ENCODE peak calls at places on chromosomes 11 and 22, in six cellular contexts. L is OCI-LY7, Y is HCT116, K is neural progenitor cell, M is PC-3, E is MM.1S. X is an unnamed sample.

GRCh38 chr22:19407649-19408606 is 23.6 kb downstream of the HIRA start:
- DNase-seq in L (no peak), Y (no peak), K (no peak), M (no peak), E (no peak), X (peak; percentile 9)

GRCh38 chr11:69207165-69207889 is 51.6 kb downstream of the SMIM38 start:
- DNase-seq in L (no peak), Y (no peak), K (no peak), M (no peak), E (no peak), X (no peak)

GRCh38 chr22:25353516-25354445 is 134.3 kb downstream of the CRYBB2 start:
- DNase-seq in L (no peak), Y (no peak), K (no peak), M (no peak), E (no peak), X (no peak)

GRCh38 chr11:108818971-108819370 is 154.1 kb downstream of the DDX10 start:
- DNase-seq in L (no peak), Y (no peak), K (no peak), M (no peak), E (no peak), X (no peak)

GRCh38 chr11:76750746-76751145 is 32.4 kb upstream of the TSKU start:
- DNase-seq in L (no peak), Y (no peak), K (no peak), M (no peak), E (no peak), X (no peak)

GRCh38 chr11:36564376-36565032 is 3.3 kb upstream of the RAG1 start:
- DNase-seq in L (peak; percentile 50), Y (peak; percentile 24), K (peak; percentile 78), M (peak; percentile 69), E (peak; percentile 64), X (peak; percentile 81)

GRCh38 chr22:33737662-33738061 is 182.6 kb downstream of the LARGE1 start:
- DNase-seq in L (no peak), Y (no peak), K (no peak), M (no peak), E (no peak), X (no peak)

GRCh38 chr11:75453916-75454655 is 21.1 kb upstream of the KLHL35 start:
- DNase-seq in L (no peak), Y (no peak), K (no peak), M (no peak), E (no peak), X (peak; percentile 73)

GRCh38 chr11:115941481-115941993 is 437.3 kb upstream of the CADM1 start:
- DNase-seq in L (no peak), Y (no peak), K (no peak), M (peak; percentile 39), E (no peak), X (no peak)

GRCh38 chr22:22030493-22031182 is 48.1 kb upstream of the TOP3B start:
- DNase-seq in L (peak; percentile 96), Y (no peak), K (no peak), M (no peak), E (peak; percentile 88), X (no peak)

GRCh38 chr11:8309862-8310261 is 46.2 kb upstream of the LMO1 start:
- DNase-seq in L (no peak), Y (no peak), K (no peak), M (peak; percentile 33), E (no peak), X (no peak)

GRCh38 chr22:41976961-41977566 is 7.8 kb downstream of the SEPTIN3 start:
- DNase-seq in L (no peak), Y (no peak), K (peak; percentile 42), M (no peak), E (no peak), X (peak; percentile 21)

GRCh38 chr11:13694115-13694514 is 25.6 kb downstream of the FAR1 start:
- DNase-seq in L (no peak), Y (no peak), K (no peak), M (no peak), E (no peak), X (no peak)

GRCh38 chr11:68312117-68312779 is at the start of gene LRP5:
- DNase-seq in L (peak; percentile 16), Y (no peak), K (peak; percentile 73), M (peak; percentile 50), E (peak; percentile 35), X (peak; percentile 65)

DNA sequence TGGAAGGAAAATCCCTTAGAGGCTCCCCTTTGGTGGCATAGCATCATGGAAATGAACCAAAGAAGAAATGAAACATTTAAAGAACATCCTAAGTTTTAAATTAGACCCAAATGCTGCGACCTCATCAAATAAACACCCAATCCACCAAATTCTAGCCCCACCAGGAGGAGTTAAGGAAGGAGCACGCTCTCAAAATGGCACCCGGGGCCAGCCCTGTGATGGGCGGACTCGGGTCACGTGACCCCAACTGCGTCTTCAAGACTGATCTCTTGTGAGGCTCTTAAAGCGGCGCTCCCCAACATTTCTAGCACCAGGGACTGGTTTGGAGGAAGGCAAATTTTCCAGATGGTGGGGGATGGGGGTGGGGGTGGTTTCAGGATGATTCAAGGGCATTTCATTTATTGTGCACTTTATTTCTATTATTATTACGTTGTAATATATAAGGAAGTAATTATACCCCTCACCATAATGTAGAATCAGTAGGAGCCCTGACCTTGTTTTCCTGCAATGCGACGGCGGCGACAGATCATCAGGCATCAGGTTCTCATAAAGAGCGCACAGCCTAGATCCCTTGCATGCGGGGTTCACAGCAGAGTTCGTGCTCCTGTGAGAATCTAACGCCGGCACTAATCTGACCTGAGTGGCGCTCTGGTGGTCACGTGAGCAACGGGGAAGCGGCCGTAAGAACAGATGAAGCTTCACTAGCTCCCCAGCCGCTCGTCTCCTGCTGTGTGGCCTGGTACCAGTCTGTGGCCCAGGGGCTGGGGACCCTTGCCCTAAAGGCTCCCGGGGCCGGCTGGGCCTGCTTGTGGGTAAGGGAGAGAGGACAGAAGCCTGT is 90.6 kb upstream of the SLC22A12 start:
- DNase-seq in L (no peak), Y (peak; percentile 4), K (no peak), M (no peak), E (no peak), X (peak; percentile 10)
- H2AFZ ChIP-seq in L (no peak overlapping the region), Y (no peak overlapping the region), K (peak overlapping the region; percentile 26), M (no peak overlapping the region), E (no peak overlapping the region), X (no peak overlapping the region)

DNA sequence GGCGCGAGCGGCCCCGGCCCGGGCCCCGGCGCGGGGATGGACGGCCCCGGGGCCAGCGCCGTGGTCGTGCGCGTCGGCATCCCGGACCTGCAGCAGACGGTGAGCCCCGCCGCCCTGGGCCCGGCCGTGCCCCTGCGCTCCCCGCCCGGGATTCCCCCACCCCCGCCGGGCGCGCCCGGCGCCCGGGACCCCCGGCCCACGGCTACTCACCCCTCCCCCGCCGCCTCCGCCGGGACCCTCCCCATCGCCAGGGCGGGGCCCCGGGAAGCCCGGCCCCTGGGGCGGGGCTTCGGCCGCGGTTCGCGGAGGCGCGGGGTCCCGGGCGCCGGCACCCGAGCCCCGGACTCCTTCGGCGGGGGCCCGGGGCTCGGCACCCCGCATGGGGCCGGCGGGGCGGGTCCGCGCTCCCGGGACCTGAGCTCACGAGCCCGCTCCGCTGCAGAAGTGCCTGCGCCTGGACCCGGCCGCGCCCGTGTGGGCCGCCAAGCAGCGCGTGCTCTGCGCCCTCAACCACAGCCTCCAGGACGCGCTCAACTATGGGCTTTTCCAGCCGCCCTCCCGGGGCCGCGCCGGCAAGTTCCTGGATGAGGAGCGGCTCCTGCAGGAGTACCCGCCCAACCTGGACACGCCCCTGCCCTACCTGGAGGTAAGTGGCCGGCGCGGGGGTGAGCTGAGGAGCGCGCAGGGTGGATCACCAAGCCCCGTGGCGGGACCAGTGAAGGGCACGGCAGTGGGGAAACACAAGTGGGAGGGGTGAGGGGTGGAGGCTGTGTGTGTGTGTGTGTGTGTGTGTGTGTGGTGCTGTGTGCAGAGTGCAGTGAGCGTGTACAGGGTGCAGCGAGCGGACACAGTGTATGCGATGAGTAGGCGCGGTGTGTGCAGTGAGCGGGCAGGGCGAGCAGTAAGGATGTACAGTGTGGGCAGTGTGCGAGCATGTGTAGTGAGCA is 2.3 kb downstream of the SHANK3 start:
- DNase-seq in L (no peak), Y (peak; percentile 61), K (peak; percentile 86), M (peak; percentile 73), E (no peak), X (peak; percentile 44)
- TF ChIP-seq EZH2phosphoT487 in L (no peak), Y (no peak), K (no peak), M (no peak), E (no peak), X (no peak)

DNA sequence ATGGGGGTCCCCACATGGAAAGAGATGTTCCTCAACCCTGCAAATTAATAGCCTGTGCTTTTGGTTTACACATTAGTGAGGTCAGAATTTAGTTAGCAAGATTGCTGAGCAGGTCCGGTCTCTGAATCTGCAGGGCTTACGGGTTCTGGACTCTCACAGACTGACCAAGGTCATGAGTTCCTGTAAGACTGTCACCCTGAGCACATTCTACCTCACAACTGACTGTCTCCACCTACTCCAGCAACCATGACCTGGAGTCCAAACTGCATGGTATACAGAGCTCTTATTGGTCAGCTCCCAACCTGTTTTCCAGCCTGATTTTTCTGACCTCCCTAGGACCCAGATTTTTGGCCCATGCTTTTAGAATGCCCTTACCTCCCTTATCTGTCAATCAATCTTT is 28.2 kb downstream of the DKK3 start:
- DNase-seq in L (no peak), Y (no peak), K (no peak), M (no peak), E (no peak), X (no peak)
- H2AFZ ChIP-seq in L (no peak overlapping the region), Y (no peak overlapping the region), K (no peak overlapping the region), M (no peak overlapping the region), E (no peak overlapping the region), X (peak overlapping the region; percentile 55)

DNA sequence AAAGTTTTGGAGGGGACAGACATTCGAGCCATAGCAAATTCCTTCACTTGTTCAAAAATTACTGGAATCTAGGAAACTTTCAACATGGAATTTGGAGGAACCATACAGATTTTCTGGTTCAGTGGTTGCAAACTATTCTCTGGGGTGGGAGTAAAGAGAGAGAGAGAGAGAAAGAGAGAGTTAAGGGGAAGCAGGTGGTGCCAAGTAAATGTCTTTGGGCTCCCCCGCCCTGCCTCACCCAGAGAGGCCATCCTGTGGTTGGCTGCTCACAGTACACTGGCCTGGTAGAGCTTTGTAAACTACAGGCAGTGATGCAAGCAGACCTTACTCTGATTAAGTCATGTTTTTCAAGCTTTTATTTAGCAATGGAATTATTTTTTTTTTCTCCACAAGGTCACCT is 82.6 kb downstream of the ADAMTS15 start:
- DNase-seq in L (no peak), Y (no peak), K (no peak), M (no peak), E (no peak), X (no peak)
- TF ChIP-seq EZH2phosphoT487 in L (no peak), Y (no peak), K (no peak), M (no peak), E (no peak), X (no peak)

DNA sequence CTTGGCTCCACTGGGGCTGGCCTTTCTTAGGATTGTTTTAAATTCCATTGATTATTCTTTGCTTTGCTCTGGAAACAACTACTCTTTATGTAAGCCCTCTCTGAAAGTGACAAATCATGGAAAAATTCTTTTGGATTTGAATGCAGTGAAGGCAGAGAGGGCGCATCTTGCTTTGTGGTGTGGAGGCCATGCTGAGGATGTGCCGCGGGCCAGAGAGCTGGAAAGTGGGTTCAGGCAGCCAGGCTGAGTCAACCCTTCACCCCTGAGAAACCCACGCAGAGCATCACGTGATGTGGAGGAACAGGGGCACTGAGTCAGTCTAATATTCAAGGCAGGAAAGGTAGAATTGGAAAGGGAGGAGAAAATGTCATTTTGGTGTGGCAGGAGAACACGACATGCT is 62.4 kb upstream of the AMPD3 start:
- DNase-seq in L (no peak), Y (no peak), K (no peak), M (no peak), E (no peak), X (peak; percentile 91)
- H2AFZ ChIP-seq in L (no peak overlapping the region), Y (no peak overlapping the region), K (no peak overlapping the region), M (no peak overlapping the region), E (no peak overlapping the region), X (peak overlapping the region; percentile 3)

GRCh38 chr22:35560366-35560765 is 19.7 kb downstream of the RASD2 start:
- DNase-seq in L (no peak), Y (no peak), K (no peak), M (no peak), E (no peak), X (peak; percentile 12)
- TF ChIP-seq EZH2phosphoT487 in L (no peak), Y (no peak), K (no peak), M (no peak), E (no peak), X (no peak)

GRCh38 chr11:122850076-122850631 is 11.9 kb downstream of the CRTAM start:
- DNase-seq in L (no peak), Y (no peak), K (no peak), M (no peak), E (no peak), X (peak; percentile 75)
- H2AFZ ChIP-seq in L (no peak overlapping the region), Y (peak overlapping the region; percentile 50), K (peak overlapping the region; percentile 2), M (peak overlapping the region; percentile 42), E (no peak overlapping the region), X (peak overlapping the region; percentile 67)

X was measured in GM23248.